ENCODE peak calls at places on chromosomes 2 and 18, in eight cellular contexts. O is activated CD4-positive, alpha-beta T cell treated with anti-CD3 and anti-CD28 coated beads, Interleukin-2, amount 50 U/mL, for 1 hour; Z is NCI-H1092; I is lower lobe of right lung; S is Right ventricle myocardium superior; N is renal cortical epithelial cell; P is occipital lobe; Q is fibroblast of mammary gland. Y is an unnamed sample.
A peak's percentile ranks its signal among the peaks of the same experiment; 100 is the strongest.

GRCh38 chr18:13165636-13166423 is 52.7 kb upstream of the LDLRAD4 start:
- DNase-seq in O (no peak), Z (no peak), I (no peak), S (no peak), N (no peak), P (no peak), Q (no peak), Y (no peak)

GRCh38 chr2:215870986-215871385 is 142.4 kb downstream of the MREG start:
- DNase-seq in O (no peak), Z (no peak), I (no peak), S (no peak), N (no peak), P (no peak), Q (peak; percentile 22), Y (no peak)

GRCh38 chr18:49399003-49399402 is 61.4 kb downstream of the DYM start:
- DNase-seq in O (no peak), Z (no peak), I (no peak), S (no peak), N (peak; percentile 21), P (no peak), Q (no peak), Y (peak; percentile 5)

GRCh38 chr18:74499633-74500032 is 3.5 kb downstream of the CNDP2 start:
- DNase-seq in O (peak; percentile 27), Z (no peak), I (peak; percentile 75), S (peak; percentile 56), N (peak; percentile 64), P (no peak), Q (peak; percentile 74), Y (peak; percentile 91)

GRCh38 chr2:141439524-141439923 is 691.3 kb downstream of the LRP1B start:
- DNase-seq in O (no peak), Z (no peak), I (no peak), S (no peak), N (peak; percentile 90), P (no peak), Q (no peak), Y (no peak)

GRCh38 chr2:217801115-217801531 is 201.7 kb downstream of the TNS1 start:
- DNase-seq in O (no peak), Z (no peak), I (no peak), S (peak; percentile 51), N (no peak), P (no peak), Q (no peak), Y (no peak)

GRCh38 chr2:235951980-235952379 is 216.2 kb downstream of the GBX2 start:
- DNase-seq in O (no peak), Z (no peak), I (no peak), S (no peak), N (peak; percentile 9), P (no peak), Q (no peak), Y (no peak)

GRCh38 chr2:200274116-200275075 is 32.1 kb upstream of the SPATS2L start:
- DNase-seq in O (no peak), Z (peak; percentile 24), I (no peak), S (no peak), N (no peak), P (no peak), Q (no peak), Y (peak; percentile 62)

GRCh38 chr2:25304339-25304728 is 37.4 kb downstream of the DNMT3A start:
- DNase-seq in O (no peak), Z (no peak), I (no peak), S (no peak), N (no peak), P (peak; percentile 57), Q (peak; percentile 66), Y (peak; percentile 45)

GRCh38 chr18:74115046-74115445 is 32.6 kb downstream of the FBXO15 start:
- DNase-seq in O (no peak), Z (no peak), I (no peak), S (no peak), N (no peak), P (no peak), Q (peak; percentile 77), Y (no peak)

GRCh38 chr2:46241344-46241743 is 55.9 kb upstream of the EPAS1 start:
- DNase-seq in O (no peak), Z (no peak), I (no peak), S (no peak), N (peak; percentile 37), P (no peak), Q (peak; percentile 54), Y (no peak)

GRCh38 chr2:10900216-10901109 is 11.3 kb upstream of the KCNF1 start:
- DNase-seq in O (no peak), Z (no peak), I (no peak), S (no peak), N (peak; percentile 14), P (no peak), Q (no peak), Y (no peak)

GRCh38 chr2:10841547-10842219 is 29.1 kb upstream of the PDIA6 start:
- DNase-seq in O (no peak), Z (no peak), I (no peak), S (no peak), N (no peak), P (no peak), Q (no peak), Y (no peak)

GRCh38 chr2:62505649-62506420 is at the start of gene TMEM17:
- DNase-seq in O (peak; percentile 2), Z (peak; percentile 79), I (peak; percentile 93), S (peak; percentile 95), N (peak; percentile 66), P (peak; percentile 88), Q (peak; percentile 93), Y (peak; percentile 91)

GRCh38 chr18:60668583-60668982 is 296.0 kb upstream of the MC4R start:
- DNase-seq in O (no peak), Z (no peak), I (no peak), S (no peak), N (no peak), P (no peak), Q (no peak), Y (peak; percentile 11)

GRCh38 chr2:88903744-88904353 is 212.4 kb downstream of the RPIA start:
- DNase-seq in O (no peak), Z (no peak), I (no peak), S (no peak), N (peak; percentile 32), P (no peak), Q (peak; percentile 34), Y (peak; percentile 43)

GRCh38 chr2:129767346-129767745 is 212.1 kb upstream of the RAB6C start:
- DNase-seq in O (no peak), Z (no peak), I (no peak), S (no peak), N (no peak), P (no peak), Q (no peak), Y (no peak)

GRCh38 chr2:134231296-134231964 is 22.4 kb upstream of the MGAT5 start:
- DNase-seq in O (no peak), Z (no peak), I (no peak), S (no peak), N (no peak), P (no peak), Q (no peak), Y (no peak)

GRCh38 chr2:19474128-19474527 is 115.7 kb upstream of the OSR1 start:
- DNase-seq in O (peak; percentile 13), Z (no peak), I (no peak), S (no peak), N (peak; percentile 26), P (no peak), Q (peak; percentile 80), Y (peak; percentile 72)

GRCh38 chr2:36408198-36408703 is 52.7 kb downstream of the CRIM1 start:
- DNase-seq in O (no peak), Z (no peak), I (no peak), S (peak; percentile 38), N (peak; percentile 92), P (no peak), Q (no peak), Y (no peak)

GRCh38 chr2:96121414-96121813 is 5.0 kb upstream of the ADRA2B start:
- DNase-seq in O (no peak), Z (no peak), I (no peak), S (no peak), N (no peak), P (no peak), Q (no peak), Y (no peak)

Y was measured in Ammon's horn.